ENCODE peak calls at places on chromosomes 13 and 19, in ten cellular contexts. N is activated CD4-positive, alpha-beta T cell treated with anti-CD3 and anti-CD28 coated beads for 36 hours; Y is GOT3; K is tibial nerve; B is heart left ventricle; V is iris pigment epithelial cell; M is myocyte; W is T-helper 1 cell; L is NCI-H460; F is left cardiac atrium. O is an unnamed sample.

GRCh38 chr19:39074205-39074692 is 9.9 kb upstream of the ACP7 start:
- DNase-seq in N (no peak), Y (no peak), K (no peak), B (no peak), V (no peak), M (no peak), W (no peak), L (no peak), F (no peak), O (no peak)

GRCh38 chr13:42378383-42378780 is 106.4 kb downstream of the AKAP11 start:
- DNase-seq in N (peak), Y (no peak), K (no peak), B (no peak), V (no peak), M (no peak), W (peak), L (no peak), F (no peak), O (no peak)

GRCh38 chr19:32519023-32519422 is 62.0 kb upstream of the PDCD5 start:
- DNase-seq in N (no peak), Y (no peak), K (no peak), B (no peak), V (no peak), M (peak), W (no peak), L (no peak), F (no peak), O (no peak)

GRCh38 chr19:18118420-18119242 is 21.1 kb downstream of the MAST3 start:
- DNase-seq in N (peak), Y (no peak), K (peak), B (no peak), V (peak), M (no peak), W (no peak), L (no peak), F (no peak), O (no peak)

GRCh38 chr13:47211106-47211505 is 314.3 kb upstream of the HTR2A start:
- DNase-seq in N (no peak), Y (no peak), K (no peak), B (no peak), V (no peak), M (no peak), W (no peak), L (no peak), F (no peak), O (no peak)

GRCh38 chr13:30143671-30144400 is 163.5 kb downstream of the KATNAL1 start:
- DNase-seq in N (peak), Y (no peak), K (no peak), B (no peak), V (peak), M (peak), W (peak), L (no peak), F (no peak), O (no peak)

GRCh38 chr19:39335168-39335567 is 675 bp downstream of the GMFG start:
- DNase-seq in N (peak), Y (no peak), K (no peak), B (no peak), V (no peak), M (no peak), W (peak), L (no peak), F (no peak), O (no peak)

GRCh38 chr13:55572862-55573261 is 1567.9 kb upstream of the PRR20A start:
- DNase-seq in N (no peak), Y (no peak), K (no peak), B (no peak), V (no peak), M (no peak), W (no peak), L (no peak), F (no peak), O (no peak)

GRCh38 chr19:6021878-6022569 is 44.1 kb upstream of the RANBP3 start:
- DNase-seq in N (peak), Y (no peak), K (peak), B (peak), V (peak), M (peak), W (peak), L (peak), F (peak), O (peak)